ENCODE peak calls at places on chromosome 11, in ten cellular contexts. F, G, E, O, U, Z, B, T, L and X are unnamed samples.

GRCh38 chr11:68350759-68351449 is 38.5 kb downstream of the LRP5 start:
- DNase-seq in T (no peak), F (no peak), Z (no peak), O (no peak), L (no peak), U (no peak), B (no peak), G (no peak), E (no peak), X (no peak)

GRCh38 chr11:126422446-126422845 is 67.0 kb downstream of the ST3GAL4 start:
- DNase-seq in O (no peak), L (no peak), U (no peak), E (no peak), F (no peak), G (no peak), T (no peak), Z (no peak), B (no peak), X (no peak)

GRCh38 chr11:74685905-74686304 is 45.3 kb downstream of the CHRDL2 start:
- DNase-seq in F (no peak), U (no peak), O (peak), G (no peak), B (no peak), Z (no peak), T (no peak), L (no peak), E (no peak), X (no peak)

GRCh38 chr11:102791271-102792036 is 6.5 kb downstream of the MMP1 start:
- DNase-seq in O (no peak), G (no peak), F (peak), U (no peak), E (no peak), B (no peak), T (no peak), L (no peak), Z (no peak), X (no peak)

GRCh38 chr11:34192481-34193401 is 87.3 kb downstream of the NAT10 start:
- DNase-seq in B (peak), U (peak), O (peak), E (no peak), T (no peak), L (no peak), F (peak), G (peak), Z (peak), X (no peak)

GRCh38 chr11:35211952-35212351 is 73.0 kb downstream of the CD44 start:
- DNase-seq in T (no peak), Z (no peak), G (no peak), O (no peak), E (no peak), L (no peak), F (no peak), B (no peak), U (no peak), X (no peak)

GRCh38 chr11:125348704-125349635 is 147.1 kb downstream of the FEZ1 start:
- DNase-seq in Z (peak), E (peak), U (peak), O (peak), T (peak), G (peak), L (peak), B (peak), F (peak), X (peak)

GRCh38 chr11:109209572-109209971 is 212.4 kb upstream of the C11orf87 start:
- DNase-seq in F (no peak), E (no peak), L (no peak), G (no peak), T (no peak), B (no peak), O (no peak), Z (no peak), U (no peak), X (no peak)

GRCh38 chr11:43983221-43983795 is 40.9 kb downstream of the C11orf96 start:
- DNase-seq in F (peak), U (no peak), Z (no peak), G (no peak), T (no peak), L (no peak), E (no peak), B (no peak), O (no peak), X (no peak)

GRCh38 chr11:64034411-64034811 is 1.3 kb upstream of the FLRT1 start:
- DNase-seq in L (no peak), G (no peak), T (no peak), U (no peak), Z (no peak), F (no peak), B (no peak), O (no peak), E (no peak), X (no peak)

GRCh38 chr11:115452245-115452644 is 52.0 kb downstream of the CADM1 start:
- DNase-seq in T (no peak), G (no peak), Z (no peak), L (no peak), B (peak), F (no peak), U (no peak), E (no peak), O (no peak), X (no peak)

GRCh38 chr11:47711225-47711624 is 3.9 kb downstream of the AGBL2 start:
- DNase-seq in E (no peak), F (no peak), U (no peak), Z (no peak), O (no peak), B (no peak), G (no peak), T (no peak), L (no peak), X (no peak)

GRCh38 chr11:17763703-17764102 is 29.1 kb downstream of the KCNC1 start:
- DNase-seq in L (no peak), U (no peak), G (no peak), E (no peak), O (no peak), T (no peak), F (no peak), Z (no peak), B (no peak), X (no peak)

GRCh38 chr11:66600219-66600923 is 7.4 kb downstream of the CCS start:
- DNase-seq in E (no peak), B (no peak), L (no peak), G (no peak), Z (no peak), U (peak), T (no peak), F (no peak), O (no peak), X (no peak)

GRCh38 chr11:134529212-134530096 is 117.4 kb upstream of the B3GAT1 start:
- DNase-seq in L (no peak), U (no peak), T (peak), Z (no peak), F (no peak), O (peak), B (peak), E (no peak), G (no peak), X (no peak)

GRCh38 chr11:78808903-78809302 is 234.2 kb upstream of the NARS2 start:
- DNase-seq in O (no peak), U (no peak), T (no peak), B (peak), G (no peak), F (no peak), L (no peak), Z (no peak), E (no peak), X (no peak)

GRCh38 chr11:39571081-39571480 is 1888.4 kb downstream of the LRRC4C start:
- DNase-seq in G (no peak), U (no peak), T (no peak), F (peak), E (no peak), O (no peak), L (no peak), Z (no peak), B (no peak), X (no peak)

GRCh38 chr11:67551127-67551526 is 27.9 kb upstream of the CABP2 start:
- DNase-seq in F (no peak), Z (no peak), T (no peak), G (no peak), E (no peak), L (no peak), O (no peak), B (no peak), U (no peak), X (no peak)

GRCh38 chr11:116703421-116703820 is 69.4 kb downstream of the BUD13 start:
- DNase-seq in E (no peak), L (no peak), F (no peak), B (no peak), Z (no peak), U (no peak), G (no peak), T (no peak), O (peak), X (no peak)

GRCh38 chr11:16632295-16633200 is 105.9 kb upstream of the C11orf58 start:
- DNase-seq in U (no peak), L (no peak), E (no peak), Z (no peak), O (peak), F (peak), T (no peak), B (no peak), G (no peak), X (peak)

GRCh38 chr11:122978303-122978620 is 3.4 kb downstream of the BSX start:
- DNase-seq in O (no peak), E (no peak), T (no peak), F (no peak), U (no peak), B (no peak), G (no peak), L (no peak), Z (no peak), X (no peak)

GRCh38 chr11:86459002-86459385 is 84.3 kb downstream of the CCDC81 start:
- DNase-seq in U (peak), F (peak), G (no peak), B (no peak), O (no peak), Z (no peak), E (no peak), L (no peak), T (no peak), X (no peak)

GRCh38 chr11:77244277-77245014 is 57.0 kb downstream of the GDPD4 start:
- DNase-seq in E (no peak), Z (no peak), L (no peak), O (no peak), F (peak), T (no peak), G (peak), U (peak), B (no peak), X (no peak)

GRCh38 chr11:58059011-58059358 is 28.2 kb downstream of the OR6Q1 start:
- DNase-seq in T (no peak), Z (no peak), E (no peak), G (peak), U (peak), B (no peak), O (no peak), L (no peak), F (peak), X (no peak)

GRCh38 chr11:96313163-96313562 is 29.8 kb downstream of the MAML2 start:
- DNase-seq in U (no peak), Z (no peak), L (no peak), O (no peak), B (no peak), G (no peak), E (no peak), T (no peak), F (no peak), X (no peak)

GRCh38 chr11:20119315-20119714 is 41.0 kb downstream of the DBX1 start:
- DNase-seq in B (no peak), Z (no peak), F (no peak), O (no peak), E (no peak), U (no peak), T (no peak), L (no peak), G (no peak), X (no peak)

GRCh38 chr11:110835103-110835502 is 122.9 kb upstream of the ARHGAP20 start:
- DNase-seq in F (no peak), E (no peak), L (no peak), B (no peak), T (no peak), O (no peak), Z (no peak), G (no peak), U (no peak), X (peak)